ENCODE peak calls at places on chromosomes 5 and 9, in nine cellular contexts. One of them, this sample, is unnamed.

GRCh38 chr5:81086881-81087281 is 126.7 kb downstream of the RASGRF2 start:
- DNase-seq in IMR-90: no peak
- DNase-seq in fibroblast of the aortic adventitia: no peak
- DNase-seq in heart left ventricle: no peak
- DNase-seq in esophagus squamous epithelium: no peak
- DNase-seq in ovary: no peak
- DNase-seq in PC-9: no peak
- DNase-seq in HepG2: no peak
- DNase-seq in endodermal cell: no peak
- DNase-seq in this sample: no peak

GRCh38 chr5:37189355-37189754 is 59.8 kb downstream of the CPLANE1 start:
- DNase-seq in esophagus squamous epithelium: no peak
- DNase-seq in ovary: no peak
- DNase-seq in fibroblast of the aortic adventitia: no peak
- DNase-seq in HepG2: no peak
- DNase-seq in IMR-90: peak
- DNase-seq in heart left ventricle: no peak
- DNase-seq in PC-9: no peak
- DNase-seq in endodermal cell: no peak
- DNase-seq in this sample: peak

GRCh38 chr5:97044057-97044456 is 98.4 kb downstream of the LIX1 start:
- DNase-seq in heart left ventricle: peak
- DNase-seq in HepG2: peak
- DNase-seq in ovary: no peak
- DNase-seq in esophagus squamous epithelium: no peak
- DNase-seq in fibroblast of the aortic adventitia: peak
- DNase-seq in IMR-90: peak
- DNase-seq in PC-9: no peak
- DNase-seq in endodermal cell: peak
- DNase-seq in this sample: peak

GRCh38 chr5:171582849-171583248 is 163.4 kb downstream of the FGF18 start:
- DNase-seq in fibroblast of the aortic adventitia: no peak
- DNase-seq in endodermal cell: peak
- DNase-seq in PC-9: no peak
- DNase-seq in esophagus squamous epithelium: no peak
- DNase-seq in IMR-90: no peak
- DNase-seq in HepG2: no peak
- DNase-seq in ovary: no peak
- DNase-seq in heart left ventricle: no peak
- DNase-seq in this sample: no peak

GRCh38 chr9:134378901-134379338 is 52.7 kb downstream of the RXRA start:
- DNase-seq in fibroblast of the aortic adventitia: peak
- DNase-seq in ovary: peak
- DNase-seq in esophagus squamous epithelium: no peak
- DNase-seq in HepG2: no peak
- DNase-seq in heart left ventricle: no peak
- DNase-seq in endodermal cell: no peak
- DNase-seq in IMR-90: peak
- DNase-seq in PC-9: peak
- DNase-seq in this sample: peak

GRCh38 chr9:100186356-100186755 is 87.3 kb downstream of the INVS start:
- DNase-seq in IMR-90: no peak
- DNase-seq in heart left ventricle: no peak
- DNase-seq in PC-9: no peak
- DNase-seq in esophagus squamous epithelium: no peak
- DNase-seq in HepG2: no peak
- DNase-seq in ovary: no peak
- DNase-seq in fibroblast of the aortic adventitia: no peak
- DNase-seq in endodermal cell: no peak
- DNase-seq in this sample: no peak

GRCh38 chr9:27467486-27467885 is 56.6 kb upstream of the IFNK start:
- DNase-seq in IMR-90: no peak
- DNase-seq in endodermal cell: no peak
- DNase-seq in heart left ventricle: no peak
- DNase-seq in HepG2: no peak
- DNase-seq in fibroblast of the aortic adventitia: no peak
- DNase-seq in PC-9: no peak
- DNase-seq in ovary: no peak
- DNase-seq in esophagus squamous epithelium: no peak
- DNase-seq in this sample: no peak

GRCh38 chr9:91720746-91721705 is 229.0 kb downstream of the ROR2 start:
- DNase-seq in esophagus squamous epithelium: no peak
- DNase-seq in endodermal cell: peak
- DNase-seq in fibroblast of the aortic adventitia: no peak
- DNase-seq in heart left ventricle: no peak
- DNase-seq in PC-9: no peak
- DNase-seq in ovary: no peak
- DNase-seq in IMR-90: no peak
- DNase-seq in HepG2: no peak
- DNase-seq in this sample: no peak

DNA sequence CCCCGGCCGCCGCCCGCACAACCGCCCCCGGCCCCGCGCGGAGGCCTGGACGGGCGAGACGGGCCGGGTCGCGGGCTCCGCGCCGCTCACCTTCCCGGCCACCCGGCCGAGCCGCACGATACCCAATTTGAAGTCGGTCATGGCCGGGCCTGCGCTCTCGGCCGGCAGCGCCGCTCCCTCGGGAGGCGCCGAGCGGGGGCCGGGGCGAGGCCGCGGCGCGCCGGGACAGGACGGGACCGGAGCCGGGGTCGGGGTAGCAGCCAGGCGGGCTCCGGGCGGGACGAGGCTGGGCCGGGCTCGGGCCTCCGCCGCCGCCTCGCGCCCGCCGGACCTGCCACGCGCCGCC is 216 bp downstream of the ZMYND19 start:
- DNase-seq in esophagus squamous epithelium: no peak
- DNase-seq in PC-9: no peak
- DNase-seq in heart left ventricle: no peak
- DNase-seq in HepG2: no peak
- DNase-seq in ovary: no peak
- DNase-seq in IMR-90: no peak
- DNase-seq in endodermal cell: no peak
- DNase-seq in fibroblast of the aortic adventitia: no peak
- DNase-seq in this sample: no peak
- H3K4me3 ChIP-seq in esophagus squamous epithelium: peak
- H3K4me3 ChIP-seq in PC-9: peak
- H3K4me3 ChIP-seq in heart left ventricle: peak
- H3K4me3 ChIP-seq in HepG2: peak
- H3K4me3 ChIP-seq in ovary: peak
- H3K4me3 ChIP-seq in IMR-90: peak
- H3K4me3 ChIP-seq in endodermal cell: no peak
- H3K4me3 ChIP-seq in fibroblast of the aortic adventitia: peak
- H3K4me3 ChIP-seq in this sample: peak

GRCh38 chr5:66661149-66661548 is 65.0 kb downstream of the MAST4 start:
- DNase-seq in IMR-90: peak
- DNase-seq in ovary: peak
- DNase-seq in fibroblast of the aortic adventitia: peak
- DNase-seq in esophagus squamous epithelium: no peak
- DNase-seq in HepG2: no peak
- DNase-seq in heart left ventricle: peak
- DNase-seq in endodermal cell: no peak
- DNase-seq in PC-9: no peak
- DNase-seq in this sample: peak
- TF ChIP-seq CTCF in IMR-90: no peak
- TF ChIP-seq CTCF in ovary: no peak
- TF ChIP-seq CTCF in fibroblast of the aortic adventitia: no peak
- TF ChIP-seq CTCF in esophagus squamous epithelium: no peak
- TF ChIP-seq CTCF in HepG2: no peak
- TF ChIP-seq CTCF in heart left ventricle: no peak
- TF ChIP-seq CTCF in endodermal cell: no peak
- TF ChIP-seq CTCF in PC-9: no peak
- TF ChIP-seq CTCF in this sample: no peak

DNA sequence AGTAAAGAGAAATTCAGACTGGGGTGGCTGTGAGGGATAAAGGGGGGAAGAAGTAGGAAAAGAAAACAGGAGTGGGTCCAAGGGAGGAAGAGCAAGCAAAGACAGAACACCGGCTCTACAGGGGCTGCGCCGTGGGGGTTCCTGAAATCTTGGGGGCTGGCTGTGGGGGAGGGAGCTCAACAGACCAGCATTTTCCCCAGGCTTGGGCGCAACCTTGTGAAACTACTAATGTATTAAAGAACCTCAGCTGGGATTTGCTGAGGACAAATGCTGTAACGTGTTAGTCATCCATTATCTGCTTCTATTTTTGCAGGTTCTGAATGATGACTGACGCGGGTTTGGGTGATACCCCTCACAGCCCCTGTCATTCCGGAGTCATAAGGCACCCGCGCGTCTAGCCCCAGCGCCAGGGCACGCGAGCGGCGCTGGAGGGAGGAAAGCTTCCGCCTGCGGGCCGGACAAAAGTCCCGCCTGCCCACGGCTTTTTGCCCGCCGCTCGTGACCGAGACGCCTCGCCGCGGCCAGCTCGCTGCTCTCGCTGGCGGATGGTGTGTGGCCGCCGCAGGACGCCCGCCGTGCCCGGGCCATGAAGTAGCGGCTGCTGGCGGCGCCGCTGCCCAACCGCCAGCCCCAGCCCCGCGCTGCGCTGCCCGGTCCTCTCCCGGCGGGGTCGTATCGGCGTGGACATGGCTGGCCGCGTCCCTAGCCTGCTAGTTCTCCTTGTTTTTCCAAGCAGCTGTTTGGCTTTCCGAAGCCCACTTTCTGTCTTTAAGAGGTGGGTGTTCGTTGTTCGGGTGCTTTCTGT is 110.6 kb downstream of the PAM start:
- DNase-seq in esophagus squamous epithelium: no peak
- DNase-seq in heart left ventricle: peak
- DNase-seq in HepG2: no peak
- DNase-seq in endodermal cell: peak
- DNase-seq in PC-9: peak
- DNase-seq in ovary: peak
- DNase-seq in fibroblast of the aortic adventitia: peak
- DNase-seq in IMR-90: peak
- DNase-seq in this sample: peak
- H3K4me3 ChIP-seq in esophagus squamous epithelium: peak
- H3K4me3 ChIP-seq in heart left ventricle: peak
- H3K4me3 ChIP-seq in HepG2: peak
- H3K4me3 ChIP-seq in endodermal cell: peak
- H3K4me3 ChIP-seq in PC-9: peak
- H3K4me3 ChIP-seq in ovary: peak
- H3K4me3 ChIP-seq in fibroblast of the aortic adventitia: peak
- H3K4me3 ChIP-seq in IMR-90: peak
- H3K4me3 ChIP-seq in this sample: peak

GRCh38 chr9:93167185-93167584 is 16.8 kb upstream of the WNK2 start:
- DNase-seq in IMR-90: no peak
- DNase-seq in heart left ventricle: no peak
- DNase-seq in fibroblast of the aortic adventitia: no peak
- DNase-seq in PC-9: no peak
- DNase-seq in HepG2: no peak
- DNase-seq in esophagus squamous epithelium: no peak
- DNase-seq in ovary: no peak
- DNase-seq in endodermal cell: no peak
- DNase-seq in this sample: no peak
- TF ChIP-seq CTCF in IMR-90: no peak
- TF ChIP-seq CTCF in heart left ventricle: no peak
- TF ChIP-seq CTCF in fibroblast of the aortic adventitia: no peak
- TF ChIP-seq CTCF in PC-9: no peak
- TF ChIP-seq CTCF in HepG2: no peak
- TF ChIP-seq CTCF in esophagus squamous epithelium: no peak
- TF ChIP-seq CTCF in ovary: no peak
- TF ChIP-seq CTCF in endodermal cell: no peak
- TF ChIP-seq CTCF in this sample: no peak

DNA sequence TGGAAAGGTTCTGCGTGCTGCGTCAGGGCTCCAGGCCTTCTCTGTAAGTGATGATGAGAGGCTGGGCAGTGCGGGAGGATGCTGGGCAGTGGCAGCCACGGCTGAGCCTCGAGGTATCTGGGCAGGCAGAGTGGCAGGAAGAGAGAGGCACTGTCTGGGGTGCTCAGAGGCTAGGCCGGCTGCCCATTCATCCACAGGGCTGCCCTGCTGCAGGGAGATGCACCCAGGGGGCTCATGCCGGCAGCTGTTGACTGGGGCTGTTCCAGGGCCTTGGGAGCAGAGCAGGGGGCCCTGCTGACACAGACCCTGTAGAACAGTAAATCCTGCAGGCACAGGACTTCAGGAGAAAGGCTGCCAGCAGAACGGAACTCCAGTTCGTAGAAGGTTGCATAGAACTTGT is 88.8 kb downstream of the BOD1 start:
- DNase-seq in fibroblast of the aortic adventitia: no peak
- DNase-seq in heart left ventricle: no peak
- DNase-seq in IMR-90: no peak
- DNase-seq in HepG2: no peak
- DNase-seq in ovary: no peak
- DNase-seq in esophagus squamous epithelium: no peak
- DNase-seq in PC-9: no peak
- DNase-seq in endodermal cell: no peak
- DNase-seq in this sample: no peak
- H3K4me3 ChIP-seq in fibroblast of the aortic adventitia: no peak
- H3K4me3 ChIP-seq in heart left ventricle: no peak
- H3K4me3 ChIP-seq in IMR-90: no peak
- H3K4me3 ChIP-seq in HepG2: no peak
- H3K4me3 ChIP-seq in ovary: no peak
- H3K4me3 ChIP-seq in esophagus squamous epithelium: no peak
- H3K4me3 ChIP-seq in PC-9: no peak
- H3K4me3 ChIP-seq in endodermal cell: no peak
- H3K4me3 ChIP-seq in this sample: no peak

DNA sequence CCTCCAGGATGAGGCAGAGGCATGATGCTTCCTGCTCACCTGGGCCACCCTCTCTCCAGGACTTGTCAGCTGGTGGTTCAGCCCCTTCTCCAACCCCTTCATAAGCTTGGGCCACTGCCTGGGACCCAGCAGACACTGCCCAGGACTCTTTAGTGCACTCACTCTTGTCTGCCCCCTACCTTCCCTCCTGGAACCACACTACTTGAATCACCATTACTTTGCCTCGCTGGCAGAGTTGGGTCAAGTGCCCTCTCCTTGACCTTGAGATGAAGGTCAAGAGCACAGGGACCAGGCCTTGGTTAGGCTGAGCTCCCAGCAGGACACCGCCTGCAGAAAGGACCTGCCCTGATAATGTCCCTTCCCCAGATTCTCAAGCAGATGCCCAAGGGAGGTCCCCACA is 8.5 kb upstream of the ENDOG start:
- DNase-seq in PC-9: no peak
- DNase-seq in HepG2: no peak
- DNase-seq in heart left ventricle: no peak
- DNase-seq in ovary: no peak
- DNase-seq in IMR-90: no peak
- DNase-seq in fibroblast of the aortic adventitia: no peak
- DNase-seq in esophagus squamous epithelium: no peak
- DNase-seq in endodermal cell: no peak
- DNase-seq in this sample: no peak
- TF ChIP-seq CTCF in PC-9: no peak
- TF ChIP-seq CTCF in HepG2: peak
- TF ChIP-seq CTCF in heart left ventricle: no peak
- TF ChIP-seq CTCF in ovary: no peak
- TF ChIP-seq CTCF in IMR-90: no peak
- TF ChIP-seq CTCF in fibroblast of the aortic adventitia: no peak
- TF ChIP-seq CTCF in esophagus squamous epithelium: no peak
- TF ChIP-seq CTCF in endodermal cell: peak
- TF ChIP-seq CTCF in this sample: no peak